ENCODE peak calls at places on chromosomes 4 and X, in four cellular contexts. R is adipocyte, P is NCI-H1694 treated with DMSO at 0.1 percent for 48 hours, J is hippocampal formation. K is an unnamed sample.

GRCh38 chr4:5874811-5875465 is 17.9 kb downstream of the CRMP1 start:
- DNase-seq in P (peak), J (no peak), R (peak), K (no peak)

GRCh38 chrX:88284844-88285243 is 462.2 kb upstream of the CPXCR1 start:
- DNase-seq in P (no peak), R (no peak), J (no peak), K (no peak)

GRCh38 chr4:113584407-113585150 is 177.0 kb downstream of the CAMK2D start:
- DNase-seq in P (no peak), J (no peak), R (peak), K (peak)

GRCh38 chrX:56309881-56310280 is 77.7 kb downstream of the KLF8 start:
- DNase-seq in R (no peak), J (no peak), P (no peak), K (no peak)

GRCh38 chr4:47561331-47561730 is 76.3 kb downstream of the ATP10D start:
- DNase-seq in R (no peak), P (no peak), J (no peak), K (no peak)

GRCh38 chr4:86895692-86896488 is 3.7 kb upstream of the C4orf36 start:
- DNase-seq in P (peak), R (peak), J (no peak), K (peak)

GRCh38 chr4:99382745-99383360 is 30.3 kb upstream of the ADH1C start:
- DNase-seq in J (no peak), P (no peak), R (no peak), K (no peak)

GRCh38 chr4:148056879-148057278 is 325.0 kb downstream of the ARHGAP10 start:
- DNase-seq in R (peak), J (peak), P (no peak), K (no peak)

GRCh38 chr4:133320576-133321170 is 171.6 kb downstream of the PCDH10 start:
- DNase-seq in R (peak), J (no peak), P (peak), K (peak)

GRCh38 chr4:19748911-19749473 is 502.7 kb upstream of the SLIT2 start:
- DNase-seq in R (peak), P (no peak), J (no peak), K (no peak)

GRCh38 chr4:5956285-5957021 is 61.8 kb downstream of the C4orf50 start:
- DNase-seq in P (peak), R (no peak), J (no peak), K (no peak)

GRCh38 chr4:119026662-119027444 is 108.8 kb upstream of the MYOZ2 start:
- DNase-seq in R (no peak), P (no peak), J (no peak), K (no peak)

GRCh38 chrX:32877592-32877991 is 333.8 kb downstream of the DMD start:
- DNase-seq in P (no peak), R (no peak), J (no peak), K (no peak)

GRCh38 chr4:184170996-184171395 is 46.7 kb downstream of the ENPP6 start:
- DNase-seq in R (peak), P (no peak), J (no peak), K (no peak)

GRCh38 chrX:134172588-134173259 is 64.3 kb upstream of the CCDC160 start:
- DNase-seq in P (peak), R (peak), J (peak), K (no peak)

GRCh38 chr4:91092398-91092955 is 965.3 kb downstream of the CCSER1 start:
- DNase-seq in P (no peak), R (no peak), J (no peak), K (no peak)

GRCh38 chrX:47321386-47321785 is 49.0 kb upstream of the ZNF157 start:
- DNase-seq in P (no peak), R (peak), J (peak), K (no peak)

GRCh38 chr4:47669946-47670345 is 167.9 kb downstream of the CORIN start:
- DNase-seq in R (no peak), P (no peak), J (no peak), K (no peak)

GRCh38 chr4:85952982-85953650 is 406.7 kb downstream of the MAPK10 start:
- DNase-seq in J (no peak), P (no peak), R (peak), K (no peak)

GRCh38 chr4:6331018-6331417 is 61.4 kb downstream of the WFS1 start:
- DNase-seq in J (no peak), P (peak), R (peak), K (no peak)

GRCh38 chr4:70895846-70896435 is 6.2 kb upstream of the MOB1B start:
- DNase-seq in P (peak), J (no peak), R (no peak), K (no peak)

GRCh38 chr4:77783881-77784280 is 35.3 kb downstream of the CNOT6L start:
- DNase-seq in J (no peak), P (no peak), R (no peak), K (no peak)

GRCh38 chrX:74736450-74736849 is 122.0 kb upstream of the RLIM start:
- DNase-seq in R (no peak), P (no peak), J (no peak), K (no peak)

GRCh38 chr4:3016839-3017410 is 53.6 kb downstream of the GRK4 start:
- DNase-seq in P (no peak), R (no peak), J (no peak), K (no peak)

GRCh38 chr4:3484057-3484973 is 21.2 kb downstream of the DOK7 start:
- DNase-seq in P (no peak), R (peak), J (no peak), K (peak)

GRCh38 chr4:42344260-42344659 is 53.0 kb upstream of the SHISA3 start:
- DNase-seq in J (no peak), P (no peak), R (no peak), K (no peak)

GRCh38 chr4:186598686-186599085 is 43.3 kb upstream of the MTNR1A start:
- DNase-seq in P (no peak), J (no peak), R (no peak), K (no peak)

GRCh38 chrX:19824603-19825002 is 62.8 kb downstream of the SH3KBP1 start:
- DNase-seq in R (no peak), J (no peak), P (no peak), K (no peak)

GRCh38 chr4:109873791-109874514 is 26.0 kb downstream of the LRIT3 start:
- DNase-seq in J (no peak), P (no peak), R (peak), K (peak)

GRCh38 chr4:89724716-89725115 is 112.2 kb downstream of the SNCA start:
- DNase-seq in P (no peak), R (peak), J (no peak), K (no peak)

GRCh38 chr4:11566440-11567022 is 137.8 kb upstream of the HS3ST1 start:
- DNase-seq in J (no peak), P (no peak), R (peak), K (peak)

GRCh38 chrX:69522052-69522451 is 17.9 kb downstream of the NALF2 start:
- DNase-seq in R (no peak), J (no peak), P (no peak), K (no peak)

GRCh38 chr4:150368667-150369066 is 213.3 kb upstream of the MAB21L2 start:
- DNase-seq in R (no peak), P (peak), J (no peak), K (no peak)

GRCh38 chrX:39337461-39337860 is 536.2 kb downstream of the MID1IP1 start:
- DNase-seq in P (peak), J (no peak), R (no peak), K (no peak)

GRCh38 chr4:168717852-168718251 is 221.0 kb downstream of the PALLD start:
- DNase-seq in P (no peak), J (no peak), R (no peak), K (no peak)

K was measured in LoVo.